ENCODE peak calls at places on chromosome 21, in six cellular contexts. J, C, R, W, Z and Y are unnamed samples.
A peak's percentile ranks its signal among the peaks of the same experiment; 100 is the strongest.

GRCh38 chr21:24759348-24760118 is 847.7 kb downstream of the MRPL39 start:
- DNase-seq in J (no peak), C (no peak), R (no peak), W (no peak), Z (no peak), Y (no peak)

GRCh38 chr21:39851219-39851618 is 16.0 kb upstream of the PCP4 start:
- DNase-seq in J (no peak), C (no peak), R (no peak), W (no peak), Z (no peak), Y (no peak)

GRCh38 chr21:37829447-37829846 is 86.8 kb downstream of the KCNJ6 start:
- DNase-seq in J (peak; percentile 61), C (peak; percentile 35), R (no peak), W (no peak), Z (no peak), Y (no peak)

GRCh38 chr21:42055425-42055824 is 15.7 kb upstream of the UMODL1 start:
- DNase-seq in J (no peak), C (no peak), R (no peak), W (no peak), Z (no peak), Y (no peak)

GRCh38 chr21:25456672-25457071 is 150.6 kb downstream of the MRPL39 start:
- DNase-seq in J (peak; percentile 86), C (no peak), R (no peak), W (no peak), Z (peak; percentile 54), Y (no peak)

GRCh38 chr21:38804617-38805281 is 980 bp upstream of the ETS2 start:
- DNase-seq in J (peak; percentile 58), C (no peak), R (peak; percentile 48), W (peak; percentile 26), Z (peak; percentile 10), Y (no peak)

GRCh38 chr21:37220433-37220980 is 46.6 kb downstream of the VPS26C start:
- DNase-seq in J (peak; percentile 40), C (peak; percentile 27), R (peak; percentile 37), W (peak; percentile 12), Z (no peak), Y (peak; percentile 20)

GRCh38 chr21:27793901-27794300 is 827.0 kb upstream of the ADAMTS5 start:
- DNase-seq in J (no peak), C (no peak), R (no peak), W (no peak), Z (no peak), Y (no peak)

GRCh38 chr21:31410763-31411278 is 66.8 kb upstream of the TIAM1 start:
- DNase-seq in J (peak; percentile 32), C (no peak), R (no peak), W (peak; percentile 83), Z (no peak), Y (peak; percentile 39)

GRCh38 chr21:42666023-42666747 is 12.8 kb downstream of the PDE9A start:
- DNase-seq in J (no peak), C (no peak), R (no peak), W (no peak), Z (no peak), Y (peak; percentile 33)

GRCh38 chr21:41361786-41362604 is at the start of gene MX2:
- DNase-seq in J (peak; percentile 86), C (peak; percentile 30), R (peak; percentile 85), W (peak; percentile 89), Z (peak; percentile 64), Y (peak; percentile 60)

GRCh38 chr21:42102063-42102462 is 30.9 kb downstream of the UMODL1 start:
- DNase-seq in J (peak; percentile 81), C (no peak), R (no peak), W (peak; percentile 64), Z (no peak), Y (no peak)

GRCh38 chr21:38310619-38311018 is 53.8 kb downstream of the KCNJ15 start:
- DNase-seq in J (peak; percentile 55), C (peak; percentile 68), R (no peak), W (no peak), Z (no peak), Y (no peak)

DNA sequence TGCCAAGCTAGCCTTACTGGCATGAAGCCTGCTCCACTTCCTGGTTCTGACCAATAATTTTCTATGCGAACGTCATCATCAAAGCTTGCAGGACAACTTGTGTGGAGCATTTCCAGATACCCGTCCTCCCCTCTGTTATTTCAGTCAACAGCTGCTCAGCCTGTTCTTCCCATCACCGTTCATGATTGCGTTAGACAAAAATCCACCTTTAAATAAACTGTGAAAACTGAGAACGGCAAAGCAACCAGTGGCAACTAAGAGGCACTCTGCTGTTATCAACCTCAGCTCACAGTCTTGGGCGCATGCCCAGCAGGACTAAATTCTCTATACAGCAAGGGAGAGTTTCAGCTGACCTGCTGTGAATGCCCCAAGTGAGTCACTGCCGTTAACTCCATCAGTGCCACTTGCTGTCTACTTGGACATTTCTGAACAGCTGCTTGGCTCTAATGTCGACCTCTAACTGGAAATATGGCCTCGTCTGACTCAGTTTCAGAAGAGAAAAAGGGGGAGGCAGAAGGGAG is 207.4 kb upstream of the RUNX1 start:
- DNase-seq in J (peak; percentile 99), C (peak; percentile 96), R (peak; percentile 21), W (no peak), Z (no peak), Y (no peak)
- TF ChIP-seq CTCF in J (no peak), C (no peak), R (no peak), W (no peak), Z (no peak), Y (no peak)

GRCh38 chr21:34986561-34987533 is 62.3 kb downstream of the RUNX1 start:
- DNase-seq in J (peak; percentile 97), C (peak; percentile 89), R (peak; percentile 25), W (peak; percentile 46), Z (peak; percentile 50), Y (peak; percentile 33)
- TF ChIP-seq CTCF in J (peak; percentile 5), C (peak; percentile 54), R (no peak), W (no peak), Z (no peak), Y (no peak)

DNA sequence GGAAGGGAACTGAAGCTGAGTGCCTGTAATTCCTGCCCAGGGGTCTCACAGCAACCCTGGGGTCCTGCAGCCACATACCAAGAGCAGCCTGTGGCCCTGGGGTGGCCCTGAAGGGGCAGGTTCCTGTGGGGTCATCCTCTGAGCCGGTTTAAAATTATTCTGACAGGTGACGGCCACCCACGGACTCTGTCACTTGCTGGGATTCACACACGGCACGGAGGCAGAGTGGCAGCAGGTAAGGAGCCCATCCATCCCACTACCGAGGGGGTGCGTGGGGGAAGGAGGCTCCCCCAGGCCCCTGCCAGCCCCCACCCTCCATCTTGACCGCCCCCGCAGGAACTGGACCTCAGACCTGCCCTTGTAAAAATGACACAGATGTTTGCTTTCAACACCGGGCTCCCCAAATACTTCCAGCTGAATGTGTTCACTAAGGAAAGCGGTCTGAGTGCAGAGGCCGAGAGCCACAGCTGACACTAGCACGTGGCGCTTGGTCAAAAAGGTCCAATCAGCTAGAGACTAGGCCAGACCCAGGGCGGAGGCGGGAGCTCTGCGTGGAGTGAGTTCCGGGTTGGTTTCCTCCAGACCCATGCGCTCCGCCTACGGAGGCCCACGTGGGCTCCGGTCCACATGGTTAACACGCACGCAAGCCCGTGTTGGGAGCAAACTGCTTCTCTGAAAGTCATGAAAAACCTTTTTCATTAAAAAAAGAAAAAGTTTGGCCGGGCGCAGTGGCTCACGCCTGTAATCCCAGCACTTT is 10.0 kb downstream of the YBEY start:
- DNase-seq in J (no peak), C (peak; percentile 53), R (peak; percentile 68), W (no peak), Z (peak; percentile 60), Y (peak; percentile 26)
- TF ChIP-seq CTCF in J (no peak), C (no peak), R (no peak), W (no peak), Z (no peak), Y (no peak)

GRCh38 chr21:44303490-44303981 is 3.7 kb downstream of the PFKL start:
- DNase-seq in J (no peak), C (no peak), R (peak; percentile 30), W (no peak), Z (no peak), Y (no peak)

GRCh38 chr21:44306926-44307687 is 7.3 kb downstream of the PFKL start:
- DNase-seq in J (peak; percentile 38), C (no peak), R (no peak), W (no peak), Z (no peak), Y (no peak)

GRCh38 chr21:44304041-44304738 is 4.3 kb downstream of the PFKL start:
- DNase-seq in J (no peak), C (no peak), R (no peak), W (no peak), Z (no peak), Y (no peak)

GRCh38 chr21:44305691-44306090 is 5.8 kb downstream of the PFKL start:
- DNase-seq in J (no peak), C (no peak), R (no peak), W (no peak), Z (no peak), Y (no peak)

GRCh38 chr21:44304846-44305245 is 5.0 kb downstream of the PFKL start:
- DNase-seq in J (peak; percentile 12), C (no peak), R (no peak), W (peak; percentile 37), Z (no peak), Y (peak; percentile 25)
- TF ChIP-seq CTCF in J (peak; percentile 41), C (peak; percentile 77), R (peak; percentile 62), W (peak; percentile 75), Z (peak; percentile 74), Y (peak; percentile 33)

GRCh38 chr21:44927587-44928461 is 7.1 kb upstream of the ITGB2 start:
- DNase-seq in J (peak; percentile 55), C (peak; percentile 44), R (peak; percentile 86), W (no peak), Z (peak; percentile 70), Y (peak; percentile 90)
- TF ChIP-seq CTCF in J (no peak), C (peak; percentile 51), R (no peak), W (no peak), Z (peak; percentile 6), Y (no peak)